ENCODE peak calls at places on chromosomes 1 and 21, in seven cellular contexts. One of them, this sample, is unnamed.
A peak's percentile ranks its signal among the peaks of the same experiment; 100 is the strongest.

GRCh38 chr1:230170610-230171009 is 103.6 kb downstream of the GALNT2 start:
- DNase-seq in epithelial cell of esophagus: peak; percentile 9
- DNase-seq in dorsolateral prefrontal cortex: no peak
- DNase-seq in AG04450: no peak
- DNase-seq in mucosa of descending colon: no peak
- DNase-seq in prostate gland: no peak
- DNase-seq in cardiac fibroblast: no peak
- DNase-seq in this sample: no peak

GRCh38 chr1:20720631-20721051 is 2.8 kb upstream of the KIF17 start:
- DNase-seq in prostate gland: no peak
- DNase-seq in cardiac fibroblast: no peak
- DNase-seq in dorsolateral prefrontal cortex: no peak
- DNase-seq in AG04450: no peak
- DNase-seq in mucosa of descending colon: no peak
- DNase-seq in epithelial cell of esophagus: no peak
- DNase-seq in this sample: no peak

GRCh38 chr21:35824136-35824535 is 236.2 kb downstream of the SETD4 start:
- DNase-seq in dorsolateral prefrontal cortex: no peak
- DNase-seq in mucosa of descending colon: no peak
- DNase-seq in cardiac fibroblast: no peak
- DNase-seq in epithelial cell of esophagus: no peak
- DNase-seq in prostate gland: no peak
- DNase-seq in AG04450: no peak
- DNase-seq in this sample: no peak

GRCh38 chr1:236916131-236916800 is 88.0 kb downstream of the MT1HL1 start:
- DNase-seq in mucosa of descending colon: no peak
- DNase-seq in dorsolateral prefrontal cortex: no peak
- DNase-seq in cardiac fibroblast: no peak
- DNase-seq in epithelial cell of esophagus: no peak
- DNase-seq in prostate gland: no peak
- DNase-seq in AG04450: no peak
- DNase-seq in this sample: no peak

GRCh38 chr1:29753244-29753643 is 516.9 kb downstream of the PTPRU start:
- DNase-seq in epithelial cell of esophagus: no peak
- DNase-seq in prostate gland: no peak
- DNase-seq in cardiac fibroblast: no peak
- DNase-seq in dorsolateral prefrontal cortex: no peak
- DNase-seq in mucosa of descending colon: no peak
- DNase-seq in AG04450: no peak
- DNase-seq in this sample: no peak

GRCh38 chr1:89957063-89957462 is 37.8 kb upstream of the ZNF326 start:
- DNase-seq in dorsolateral prefrontal cortex: no peak
- DNase-seq in epithelial cell of esophagus: no peak
- DNase-seq in cardiac fibroblast: no peak
- DNase-seq in prostate gland: no peak
- DNase-seq in AG04450: no peak
- DNase-seq in mucosa of descending colon: no peak
- DNase-seq in this sample: no peak

GRCh38 chr21:32916522-32917099 is 109.1 kb upstream of the OLIG2 start:
- DNase-seq in cardiac fibroblast: no peak
- DNase-seq in mucosa of descending colon: no peak
- DNase-seq in AG04450: no peak
- DNase-seq in prostate gland: no peak
- DNase-seq in epithelial cell of esophagus: no peak
- DNase-seq in dorsolateral prefrontal cortex: no peak
- DNase-seq in this sample: no peak

GRCh38 chr1:119554188-119554587 is 47.2 kb downstream of the HSD3B1 start:
- DNase-seq in cardiac fibroblast: peak; percentile 95
- DNase-seq in prostate gland: no peak
- DNase-seq in epithelial cell of esophagus: no peak
- DNase-seq in dorsolateral prefrontal cortex: no peak
- DNase-seq in mucosa of descending colon: no peak
- DNase-seq in AG04450: peak; percentile 59
- DNase-seq in this sample: no peak

GRCh38 chr1:201282931-201283829 is at the start of gene PKP1:
- DNase-seq in mucosa of descending colon: peak; percentile 73
- DNase-seq in cardiac fibroblast: peak; percentile 23
- DNase-seq in epithelial cell of esophagus: peak; percentile 92
- DNase-seq in prostate gland: peak; percentile 94
- DNase-seq in AG04450: no peak
- DNase-seq in dorsolateral prefrontal cortex: no peak
- DNase-seq in this sample: peak; percentile 61

GRCh38 chr1:3999941-4000735 is 100.1 kb upstream of the C1orf174 start:
- DNase-seq in AG04450: no peak
- DNase-seq in prostate gland: no peak
- DNase-seq in dorsolateral prefrontal cortex: no peak
- DNase-seq in epithelial cell of esophagus: no peak
- DNase-seq in mucosa of descending colon: no peak
- DNase-seq in cardiac fibroblast: no peak
- DNase-seq in this sample: no peak

GRCh38 chr21:25350056-25350455 is 257.2 kb downstream of the MRPL39 start:
- DNase-seq in dorsolateral prefrontal cortex: no peak
- DNase-seq in AG04450: no peak
- DNase-seq in epithelial cell of esophagus: peak; percentile 25
- DNase-seq in mucosa of descending colon: no peak
- DNase-seq in prostate gland: no peak
- DNase-seq in cardiac fibroblast: peak; percentile 49
- DNase-seq in this sample: peak; percentile 28

GRCh38 chr1:44617703-44618029 is 56.6 kb downstream of the TMEM53 start:
- DNase-seq in mucosa of descending colon: no peak
- DNase-seq in epithelial cell of esophagus: no peak
- DNase-seq in AG04450: no peak
- DNase-seq in cardiac fibroblast: no peak
- DNase-seq in dorsolateral prefrontal cortex: no peak
- DNase-seq in prostate gland: no peak
- DNase-seq in this sample: no peak
- TF ChIP-seq CTCF in mucosa of descending colon: no peak
- TF ChIP-seq CTCF in epithelial cell of esophagus: no peak
- TF ChIP-seq CTCF in AG04450: no peak
- TF ChIP-seq CTCF in cardiac fibroblast: no peak
- TF ChIP-seq CTCF in dorsolateral prefrontal cortex: no peak
- TF ChIP-seq CTCF in prostate gland: no peak
- TF ChIP-seq CTCF in this sample: no peak

DNA sequence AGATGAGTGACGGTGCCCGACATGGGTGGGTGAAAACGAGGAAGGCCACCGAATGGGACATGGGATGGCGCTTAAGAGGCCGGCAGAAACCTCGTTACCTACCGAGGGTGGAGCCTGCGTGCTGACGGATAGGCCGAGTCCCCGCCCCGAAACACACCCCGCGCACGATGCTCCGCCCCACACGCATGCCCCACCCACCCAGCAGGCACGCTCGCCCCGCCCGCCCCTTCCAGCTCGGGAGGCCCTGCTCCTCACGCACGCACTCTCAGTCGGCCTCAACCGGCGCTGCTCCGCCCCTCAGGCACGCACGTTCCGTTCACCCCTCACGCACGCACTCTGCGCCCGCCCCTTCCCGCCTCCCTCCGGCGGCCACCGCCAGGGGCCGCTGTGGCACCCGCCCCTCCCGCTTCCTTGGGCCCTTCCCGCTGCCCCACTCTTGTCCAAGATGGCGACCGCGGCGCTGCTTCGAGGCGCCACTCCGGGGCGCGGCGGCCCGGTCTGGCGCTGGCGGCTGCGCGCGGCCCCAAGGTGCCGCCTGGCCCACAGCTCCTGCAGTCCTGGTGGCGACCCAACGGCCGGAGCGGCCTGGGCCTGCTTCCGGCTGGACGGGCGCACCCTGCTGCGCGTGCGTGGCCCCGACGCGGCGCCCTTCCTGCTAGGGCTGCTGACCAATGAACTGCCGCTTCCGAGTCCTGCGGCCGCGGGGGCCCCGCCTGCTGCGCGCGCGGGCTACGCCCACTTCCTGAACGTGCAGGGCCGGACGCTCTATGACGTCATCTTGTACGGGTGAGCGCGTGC is at the start of gene IBA57:
- DNase-seq in cardiac fibroblast: peak; percentile 100
- DNase-seq in prostate gland: peak; percentile 99
- DNase-seq in mucosa of descending colon: peak; percentile 99
- DNase-seq in AG04450: peak; percentile 97
- DNase-seq in epithelial cell of esophagus: peak; percentile 100
- DNase-seq in dorsolateral prefrontal cortex: peak; percentile 97
- DNase-seq in this sample: peak; percentile 99
- TF ChIP-seq CTCF in cardiac fibroblast: peak; percentile 60
- TF ChIP-seq CTCF in prostate gland: peak; percentile 99
- TF ChIP-seq CTCF in mucosa of descending colon: peak; percentile 84
- TF ChIP-seq CTCF in AG04450: peak; percentile 83
- TF ChIP-seq CTCF in epithelial cell of esophagus: peak; percentile 61
- TF ChIP-seq CTCF in dorsolateral prefrontal cortex: peak; percentile 86
- TF ChIP-seq CTCF in this sample: peak; percentile 75

GRCh38 chr21:27759820-27760219 is 792.9 kb upstream of the ADAMTS5 start:
- DNase-seq in dorsolateral prefrontal cortex: no peak
- DNase-seq in cardiac fibroblast: no peak
- DNase-seq in mucosa of descending colon: no peak
- DNase-seq in epithelial cell of esophagus: peak; percentile 38
- DNase-seq in prostate gland: no peak
- DNase-seq in AG04450: no peak
- DNase-seq in this sample: no peak
- TF ChIP-seq CTCF in dorsolateral prefrontal cortex: no peak
- TF ChIP-seq CTCF in cardiac fibroblast: peak; percentile 29
- TF ChIP-seq CTCF in mucosa of descending colon: no peak
- TF ChIP-seq CTCF in epithelial cell of esophagus: peak; percentile 37
- TF ChIP-seq CTCF in prostate gland: no peak
- TF ChIP-seq CTCF in AG04450: peak; percentile 5
- TF ChIP-seq CTCF in this sample: no peak

DNA sequence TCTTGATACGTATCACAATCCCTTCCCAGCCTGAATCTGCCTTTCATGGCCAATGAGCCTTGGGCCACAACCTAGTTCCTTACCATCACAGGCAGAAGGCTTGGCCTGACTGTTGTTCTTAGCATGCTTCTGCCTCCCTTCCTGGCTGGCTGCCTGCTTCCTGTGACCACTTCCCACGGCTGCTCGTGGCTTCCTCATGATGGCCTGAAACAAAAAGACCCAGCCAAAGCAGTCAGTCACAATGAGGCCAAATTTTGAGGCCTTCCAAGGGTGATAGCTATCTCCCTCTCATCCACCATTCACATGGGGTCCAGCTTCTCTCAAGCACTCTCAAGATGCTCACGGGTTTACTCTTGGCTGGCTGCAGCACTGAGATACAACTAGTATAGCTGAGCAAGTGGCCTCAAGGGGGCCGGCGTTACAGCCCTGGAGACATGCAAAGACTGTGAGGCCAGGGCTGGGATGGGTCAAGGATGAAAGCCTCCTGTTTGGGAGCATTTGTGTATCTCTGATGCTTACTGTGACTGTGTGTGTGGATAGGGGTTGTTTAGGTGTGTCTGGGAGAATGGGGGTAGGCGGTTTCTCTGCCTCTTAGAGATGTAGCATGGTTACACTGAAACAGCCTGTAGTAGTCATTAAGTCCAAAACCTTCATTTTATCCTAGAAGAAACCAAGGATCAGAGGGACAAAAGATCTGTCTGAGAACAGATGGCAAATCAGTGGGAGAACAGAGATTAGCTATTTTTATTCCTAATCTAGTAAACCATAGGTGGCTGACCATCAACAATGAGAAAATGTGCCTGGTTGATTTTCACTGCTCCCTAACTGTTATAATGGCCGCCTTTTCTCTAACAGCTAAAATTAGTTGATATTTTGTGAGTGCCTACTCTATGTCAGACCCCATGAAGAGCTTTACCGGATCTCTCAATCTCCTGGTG is 5.4 kb upstream of the TOE1 start:
- DNase-seq in epithelial cell of esophagus: no peak
- DNase-seq in mucosa of descending colon: peak; percentile 58
- DNase-seq in cardiac fibroblast: peak; percentile 21
- DNase-seq in AG04450: no peak
- DNase-seq in prostate gland: no peak
- DNase-seq in dorsolateral prefrontal cortex: no peak
- DNase-seq in this sample: no peak
- TF ChIP-seq CTCF in epithelial cell of esophagus: no peak
- TF ChIP-seq CTCF in mucosa of descending colon: no peak
- TF ChIP-seq CTCF in cardiac fibroblast: no peak
- TF ChIP-seq CTCF in AG04450: peak; percentile 6
- TF ChIP-seq CTCF in prostate gland: no peak
- TF ChIP-seq CTCF in dorsolateral prefrontal cortex: no peak
- TF ChIP-seq CTCF in this sample: no peak

GRCh38 chr1:235292790-235293189 is 35.2 kb downstream of the ARID4B start:
- DNase-seq in mucosa of descending colon: no peak
- DNase-seq in AG04450: no peak
- DNase-seq in cardiac fibroblast: no peak
- DNase-seq in dorsolateral prefrontal cortex: no peak
- DNase-seq in prostate gland: no peak
- DNase-seq in epithelial cell of esophagus: no peak
- DNase-seq in this sample: no peak
- TF ChIP-seq CTCF in mucosa of descending colon: no peak
- TF ChIP-seq CTCF in AG04450: no peak
- TF ChIP-seq CTCF in cardiac fibroblast: no peak
- TF ChIP-seq CTCF in dorsolateral prefrontal cortex: no peak
- TF ChIP-seq CTCF in prostate gland: no peak
- TF ChIP-seq CTCF in epithelial cell of esophagus: no peak
- TF ChIP-seq CTCF in this sample: no peak

DNA sequence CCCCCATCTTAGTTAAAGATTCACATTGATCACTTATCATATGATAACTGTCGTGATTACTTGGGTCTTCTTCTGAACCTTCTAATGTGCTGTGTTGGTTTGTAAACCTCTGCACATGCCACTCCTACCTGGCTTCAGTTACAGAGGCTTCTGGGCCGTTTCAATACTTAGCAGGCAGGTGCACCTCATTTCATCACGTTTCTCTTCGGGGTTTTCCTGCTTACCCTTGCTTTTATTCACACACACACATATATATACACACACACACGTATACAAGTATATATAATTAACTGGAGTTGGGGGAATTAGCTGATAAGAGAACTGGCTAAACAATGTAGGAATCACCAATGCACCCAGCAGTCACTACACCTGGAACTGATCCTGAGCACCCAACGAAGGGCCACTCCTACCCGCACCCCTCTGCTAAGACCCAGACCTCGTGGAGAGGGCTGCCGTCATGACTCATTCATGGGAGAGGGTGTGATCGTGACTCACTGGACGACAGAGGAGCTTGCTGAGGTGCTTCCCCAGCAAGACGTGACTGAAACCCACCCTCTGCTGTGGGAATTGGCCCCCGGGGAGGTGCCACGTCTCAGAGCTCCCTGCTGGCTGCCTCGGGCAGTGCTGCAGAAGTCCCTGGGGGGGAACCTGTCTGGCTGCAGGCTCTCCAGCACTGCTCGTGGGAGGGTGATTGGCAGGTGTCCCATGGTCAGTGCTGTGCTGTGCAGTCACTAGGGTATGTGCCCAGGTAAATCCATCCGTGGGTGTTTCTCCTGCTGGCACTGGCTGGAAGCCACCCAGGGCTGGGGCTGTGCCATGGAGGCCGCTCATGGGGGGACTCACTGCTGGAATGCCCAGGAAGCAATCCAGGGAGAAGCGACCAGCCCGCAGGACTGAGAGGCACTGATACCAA is 166.6 kb downstream of the DYRK1A start:
- DNase-seq in cardiac fibroblast: peak; percentile 10
- DNase-seq in epithelial cell of esophagus: peak; percentile 96
- DNase-seq in prostate gland: no peak
- DNase-seq in AG04450: no peak
- DNase-seq in dorsolateral prefrontal cortex: no peak
- DNase-seq in mucosa of descending colon: no peak
- DNase-seq in this sample: no peak
- TF ChIP-seq CTCF in cardiac fibroblast: peak; percentile 22
- TF ChIP-seq CTCF in epithelial cell of esophagus: peak; percentile 30
- TF ChIP-seq CTCF in prostate gland: peak; percentile 18
- TF ChIP-seq CTCF in AG04450: peak; percentile 4
- TF ChIP-seq CTCF in dorsolateral prefrontal cortex: no peak
- TF ChIP-seq CTCF in mucosa of descending colon: no peak
- TF ChIP-seq CTCF in this sample: no peak